ENCODE peak calls at places on chromosome 7, in seven cellular contexts. H is H9, X is left ventricle myocardium inferior, Y is right atrium auricular region, T is GM23338, Z is neural progenitor cell, V is A549. M is an unnamed sample.
A peak's percentile ranks its signal among the peaks of the same experiment; 100 is the strongest.

GRCh38 chr7:82481499-82482097 is 38.0 kb upstream of the CACNA2D1 start:
- DNase-seq in H (no peak), X (no peak), Y (no peak), T (peak; percentile 58), Z (peak; percentile 3), V (peak; percentile 29), M (no peak)

GRCh38 chr7:27204851-27205322 is 5.0 kb upstream of the HOXA13 start:
- DNase-seq in H (peak; percentile 46), X (no peak), Y (peak; percentile 54), T (peak; percentile 46), Z (peak; percentile 69), V (no peak), M (no peak)

GRCh38 chr7:50727072-50727471 is 55.6 kb downstream of the GRB10 start:
- DNase-seq in H (peak; percentile 55), X (no peak), Y (no peak), T (peak; percentile 51), Z (no peak), V (no peak), M (no peak)

GRCh38 chr7:47814905-47815613 is 133.2 kb downstream of the PKD1L1 start:
- DNase-seq in H (peak; percentile 76), X (no peak), Y (no peak), T (peak; percentile 70), Z (peak; percentile 30), V (no peak), M (no peak)

GRCh38 chr7:1242601-1243289 is 10.1 kb downstream of the UNCX start:
- DNase-seq in H (no peak), X (no peak), Y (no peak), T (peak; percentile 63), Z (peak; percentile 59), V (no peak), M (no peak)

GRCh38 chr7:138089080-138089901 is 13.0 kb downstream of the AKR1D1 start:
- DNase-seq in H (no peak), X (no peak), Y (no peak), T (no peak), Z (no peak), V (peak; percentile 33), M (no peak)

GRCh38 chr7:86708334-86708733 is 64.6 kb downstream of the GRM3 start:
- DNase-seq in H (peak; percentile 51), X (no peak), Y (no peak), T (peak; percentile 37), Z (peak; percentile 56), V (no peak), M (no peak)

GRCh38 chr7:132256721-132257212 is 319.5 kb downstream of the PLXNA4 start:
- DNase-seq in H (no peak), X (no peak), Y (no peak), T (no peak), Z (no peak), V (no peak), M (no peak)

GRCh38 chr7:17022915-17023314 is 141.1 kb upstream of the AGR3 start:
- DNase-seq in H (no peak), X (no peak), Y (no peak), T (no peak), Z (no peak), V (no peak), M (no peak)

DNA sequence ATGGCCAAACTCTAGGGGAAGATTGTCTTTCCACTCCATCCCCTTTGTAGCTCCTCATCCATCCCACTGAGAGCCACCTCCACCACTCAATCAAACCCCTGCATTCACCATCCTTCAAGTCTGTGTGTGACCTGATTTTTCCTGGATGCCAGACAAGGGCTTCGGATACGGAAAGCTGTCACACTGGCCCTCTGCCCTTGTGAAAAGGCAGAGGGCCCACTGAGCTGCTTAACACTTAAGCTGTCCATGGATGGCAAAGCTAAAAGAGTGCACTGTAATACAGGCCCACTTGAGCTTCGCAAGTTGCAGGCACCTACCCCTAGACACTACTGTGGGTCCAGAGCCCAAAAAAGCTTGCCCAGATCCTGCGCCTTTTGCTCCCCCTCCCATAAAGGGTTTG is 237.2 kb downstream of the MAGI2 start:
- DNase-seq in H (no peak), X (no peak), Y (no peak), T (no peak), Z (no peak), V (no peak), M (no peak)
- H3K4me1 ChIP-seq in H (no peaks in the 10 kb centered on the region), X (no peaks in the 10 kb centered on the region), Y (no peaks in the 10 kb centered on the region), T (no peaks in the 10 kb centered on the region), Z (no peaks in the 10 kb centered on the region), V (peaks cover 25% of the 10 kb centered on the region), M (no peaks in the 10 kb centered on the region)

GRCh38 chr7:92784935-92785334 is 51.4 kb downstream of the CDK6 start:
- DNase-seq in H (no peak), X (no peak), Y (no peak), T (no peak), Z (no peak), V (no peak), M (no peak)

GRCh38 chr7:92783260-92783911 is 53.0 kb downstream of the CDK6 start:
- DNase-seq in H (no peak), X (no peak), Y (no peak), T (no peak), Z (no peak), V (no peak), M (no peak)

GRCh38 chr7:92782855-92783254 is 53.5 kb downstream of the CDK6 start:
- DNase-seq in H (no peak), X (no peak), Y (no peak), T (peak; percentile 19), Z (no peak), V (no peak), M (no peak)

GRCh38 chr7:92781117-92781720 is 55.2 kb downstream of the CDK6 start:
- DNase-seq in H (no peak), X (peak; percentile 34), Y (no peak), T (no peak), Z (peak; percentile 53), V (no peak), M (peak; percentile 33)

DNA sequence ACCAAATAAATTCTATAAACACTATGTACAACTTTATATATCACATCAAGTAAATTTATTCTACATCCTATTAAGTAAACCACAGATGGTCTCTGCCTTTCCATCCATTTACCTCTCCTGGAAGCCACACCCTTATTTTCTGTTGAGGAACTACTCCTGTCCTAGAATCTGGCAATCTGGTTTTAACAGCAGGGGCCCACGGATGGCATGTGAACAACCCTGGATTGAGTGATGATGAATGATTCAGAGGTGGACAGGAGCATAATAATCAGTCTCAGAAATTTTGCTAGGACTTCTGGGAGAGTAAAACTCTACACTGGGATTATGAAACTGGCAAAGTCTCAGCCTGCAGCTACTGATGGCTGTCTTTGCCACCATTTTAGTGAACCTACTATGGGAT is 54.1 kb downstream of the CDK6 start:
- DNase-seq in H (no peak), X (no peak), Y (no peak), T (no peak), Z (no peak), V (no peak), M (no peak)
- H3K27ac ChIP-seq in H (no peak overlapping the region), X (peak overlapping the region; percentile 76), Y (no peak overlapping the region), T (no peak overlapping the region), Z (no peak overlapping the region), V (no peak overlapping the region), M (no peak overlapping the region)

GRCh38 chr7:151168787-151169162 is 1.3 kb upstream of the GBX1 start:
- DNase-seq in H (no peak), X (no peak), Y (no peak), T (no peak), Z (peak; percentile 39), V (no peak), M (no peak)

GRCh38 chr7:151166629-151167196 is 781 bp downstream of the GBX1 start:
- DNase-seq in H (no peak), X (no peak), Y (no peak), T (peak; percentile 57), Z (no peak), V (no peak), M (no peak)

GRCh38 chr7:151172273-151173141 is 5.0 kb upstream of the GBX1 start:
- DNase-seq in H (peak; percentile 83), X (peak; percentile 75), Y (peak; percentile 69), T (peak; percentile 85), Z (peak; percentile 84), V (peak; percentile 61), M (peak; percentile 87)

GRCh38 chr7:151167197-151167911 is at the start of gene GBX1:
- DNase-seq in H (peak; percentile 59), X (no peak), Y (no peak), T (peak; percentile 66), Z (peak; percentile 75), V (peak; percentile 57), M (no peak)

DNA sequence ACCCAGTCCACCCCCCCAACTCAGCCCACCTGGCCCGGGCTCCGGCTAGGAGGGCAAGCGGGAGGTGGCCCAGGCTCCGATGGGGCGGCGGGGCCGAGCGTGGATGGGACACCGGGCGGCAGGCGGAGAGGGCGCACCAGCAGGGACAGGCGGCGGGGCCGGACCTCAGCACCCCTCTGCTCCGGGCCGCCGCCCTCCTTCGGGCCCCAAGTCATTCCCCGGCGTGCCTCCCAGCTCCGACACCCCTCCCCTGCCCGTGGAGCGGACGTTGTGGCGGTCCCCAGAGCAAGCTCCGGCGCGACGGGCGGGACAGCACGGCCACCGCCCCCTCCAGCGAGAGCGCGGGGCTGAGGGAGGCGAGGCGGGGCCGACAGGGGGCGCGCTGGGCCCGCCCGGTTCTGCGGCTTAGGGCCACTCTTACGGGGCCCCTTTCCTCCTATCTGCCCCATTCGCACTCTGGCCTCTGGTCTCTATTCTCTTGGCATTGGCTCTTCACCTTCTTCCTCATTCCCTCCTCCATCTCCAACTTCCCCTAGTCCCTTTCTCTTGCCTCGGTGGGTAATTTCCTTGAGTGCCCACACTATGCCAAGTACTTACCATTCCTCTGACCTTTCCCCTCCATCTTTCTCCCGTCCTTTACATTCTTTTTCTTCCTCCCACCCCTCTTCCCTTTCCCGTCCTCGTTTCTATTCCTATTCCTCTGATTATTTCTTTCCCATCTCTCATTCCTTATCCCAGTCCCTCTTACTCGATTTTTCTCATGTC is 710 bp upstream of the GBX1 start:
- DNase-seq in H (peak; percentile 78), X (no peak), Y (no peak), T (peak; percentile 82), Z (peak; percentile 78), V (peak; percentile 74), M (peak; percentile 35)
- TF ChIP-seq CTCF in H (peak; percentile 97), X (peak; percentile 74), Y (peak; percentile 46), T (peak; percentile 69), Z (peak; percentile 77), V (peak; percentile 86), M (peak; percentile 65)

GRCh38 chr7:95547356-95547755 is 49.0 kb downstream of the PDK4 start:
- DNase-seq in H (no peak), X (no peak), Y (no peak), T (no peak), Z (no peak), V (no peak), M (no peak)

GRCh38 chr7:95546647-95547046 is 49.7 kb downstream of the PDK4 start:
- DNase-seq in H (no peak), X (no peak), Y (no peak), T (peak; percentile 10), Z (no peak), V (no peak), M (no peak)

GRCh38 chr7:95544174-95544573 is 52.1 kb downstream of the PDK4 start:
- DNase-seq in H (no peak), X (no peak), Y (no peak), T (no peak), Z (no peak), V (no peak), M (no peak)

GRCh38 chr7:95545007-95545615 is 51.2 kb downstream of the PDK4 start:
- DNase-seq in H (no peak), X (no peak), Y (no peak), T (peak; percentile 62), Z (peak; percentile 42), V (peak; percentile 68), M (peak; percentile 62)

DNA sequence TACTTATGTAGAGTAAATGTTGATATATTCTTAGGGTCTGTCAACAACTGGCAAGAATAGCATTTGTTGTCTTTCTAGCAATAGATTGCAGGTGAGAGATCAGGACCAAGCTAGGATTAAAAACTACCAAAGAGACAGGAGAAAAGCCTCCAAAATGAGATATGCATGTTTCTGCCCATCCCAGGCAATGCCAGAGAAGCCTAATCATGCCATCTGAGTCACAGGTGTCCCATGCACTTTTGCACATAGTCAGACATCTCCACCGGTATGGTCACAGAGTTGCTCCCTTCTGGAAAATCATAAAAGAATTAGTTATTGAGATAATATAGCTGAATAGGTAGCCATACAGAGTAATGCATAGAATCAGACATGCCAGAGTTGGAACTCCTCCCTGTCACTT is 50.6 kb downstream of the PDK4 start:
- DNase-seq in H (no peak), X (no peak), Y (no peak), T (no peak), Z (no peak), V (no peak), M (no peak)
- H3K4me1 ChIP-seq in H (no peaks in the 10 kb centered on the region), X (peaks cover 58% of the 10 kb centered on the region), Y (peaks cover 51% of the 10 kb centered on the region), T (no peaks in the 10 kb centered on the region), Z (peaks cover 3% of the 10 kb centered on the region), V (peaks cover 29% of the 10 kb centered on the region), M (peaks cover 29% of the 10 kb centered on the region)